ENCODE peak calls at places on chromosomes 1 and 21, in eight cellular contexts. B is glomerular endothelial cell, A is right cardiac atrium, V is T-helper 2 cell, Z is lower leg skin, E is amniotic stem cell, G is endothelial cell, M is NCI-H748 treated with DMSO at 0.1 percent for 48 hours. Y is an unnamed sample.

GRCh38 chr1:205013683-205014367 is 29.2 kb upstream of the CNTN2 start:
- DNase-seq in Z (no peak), M (no peak), E (no peak), G (no peak), B (no peak), V (no peak), A (peak; percentile 39), Y (no peak)

GRCh38 chr1:227885648-227886502 is 61.9 kb downstream of the WNT9A start:
- DNase-seq in A (peak; percentile 86), E (no peak), V (peak; percentile 8), B (no peak), G (no peak), Z (peak; percentile 92), M (no peak), Y (no peak)

GRCh38 chr1:61432616-61433388 is 292.1 kb downstream of the TM2D1 start:
- DNase-seq in M (no peak), V (no peak), B (no peak), G (no peak), A (peak; percentile 28), E (no peak), Z (no peak), Y (no peak)

GRCh38 chr21:43851593-43851992 is 13.4 kb upstream of the AGPAT3 start:
- DNase-seq in Z (no peak), E (no peak), V (no peak), G (no peak), M (no peak), A (no peak), B (no peak), Y (no peak)

GRCh38 chr1:212769372-212770167 is 22.0 kb downstream of the NSL1 start:
- DNase-seq in G (no peak), B (no peak), E (no peak), A (no peak), V (no peak), M (no peak), Z (no peak), Y (no peak)

GRCh38 chr1:219174672-219175564 is 1.2 kb downstream of the LYPLAL1 start:
- DNase-seq in M (no peak), B (peak; percentile 55), E (peak; percentile 69), V (no peak), G (no peak), A (no peak), Z (no peak), Y (no peak)

GRCh38 chr1:94325379-94326302 is 88.3 kb upstream of the ARHGAP29 start:
- DNase-seq in Z (no peak), B (peak; percentile 96), E (peak; percentile 92), M (no peak), G (no peak), A (no peak), V (no peak), Y (no peak)

GRCh38 chr1:244833734-244834595 is 1.5 kb upstream of the COX20 start:
- DNase-seq in G (peak; percentile 34), M (peak; percentile 83), B (peak; percentile 27), E (no peak), Z (peak; percentile 93), A (peak; percentile 64), V (no peak), Y (peak; percentile 60)

GRCh38 chr1:196608401-196609113 is at the start of gene KCNT2:
- DNase-seq in E (peak; percentile 22), M (peak; percentile 84), B (no peak), V (peak; percentile 8), Z (peak; percentile 91), A (peak; percentile 86), G (peak; percentile 81), Y (peak; percentile 16)

GRCh38 chr1:115301438-115302020 is 36.5 kb downstream of the NGF start:
- DNase-seq in M (no peak), A (no peak), E (no peak), Z (no peak), V (no peak), G (no peak), B (no peak), Y (peak; percentile 85)

GRCh38 chr1:241837901-241838300 is 10.1 kb upstream of the EXO1 start:
- DNase-seq in V (no peak), G (no peak), M (no peak), B (no peak), E (peak; percentile 77), Z (no peak), A (no peak), Y (no peak)

GRCh38 chr1:44259090-44259489 is 45.8 kb downstream of the DMAP1 start:
- DNase-seq in M (no peak), V (no peak), A (no peak), Z (no peak), B (no peak), E (no peak), G (no peak), Y (no peak)

GRCh38 chr1:15848143-15848928 is 829 bp downstream of the SPEN start:
- DNase-seq in M (no peak), G (peak; percentile 47), B (no peak), Z (peak; percentile 90), V (peak; percentile 24), A (peak; percentile 26), E (no peak), Y (no peak)

GRCh38 chr1:9452516-9453158 is 86.6 kb upstream of the SLC25A33 start:
- DNase-seq in G (no peak), V (no peak), Z (no peak), M (no peak), A (no peak), B (no peak), E (no peak), Y (no peak)

GRCh38 chr1:218671573-218671972 is 326.4 kb downstream of the TGFB2 start:
- DNase-seq in M (peak; percentile 24), G (no peak), B (no peak), E (no peak), V (no peak), A (no peak), Z (no peak), Y (no peak)

GRCh38 chr1:58839871-58840835 is 56.3 kb upstream of the JUN start:
- DNase-seq in V (no peak), G (no peak), E (no peak), B (no peak), A (no peak), Z (no peak), M (no peak), Y (no peak)

GRCh38 chr1:27539901-27540861 is 50.2 kb upstream of the WASF2 start:
- DNase-seq in M (no peak), A (no peak), E (peak; percentile 91), G (no peak), Z (no peak), B (no peak), V (no peak), Y (no peak)

GRCh38 chr1:218752126-218752525 is 407.0 kb downstream of the TGFB2 start:
- DNase-seq in V (no peak), B (no peak), E (no peak), Z (no peak), M (no peak), G (no peak), A (no peak), Y (no peak)

GRCh38 chr1:30697571-30697970 is 25.8 kb downstream of the MATN1 start:
- DNase-seq in G (no peak), A (no peak), B (no peak), E (no peak), M (no peak), V (no peak), Z (peak; percentile 88), Y (no peak)

GRCh38 chr1:93448983-93449805 is 1.3 kb downstream of the FNBP1L start:
- DNase-seq in B (no peak), M (peak; percentile 33), Z (no peak), A (no peak), E (no peak), V (no peak), G (peak; percentile 28), Y (no peak)

GRCh38 chr1:53639251-53639721 is 99.7 kb downstream of the GLIS1 start:
- DNase-seq in V (no peak), B (no peak), M (no peak), A (no peak), Z (peak; percentile 76), G (no peak), E (no peak), Y (peak; percentile 41)

GRCh38 chr1:224563666-224564065 is 52.5 kb upstream of the CNIH3 start:
- DNase-seq in E (no peak), M (no peak), B (no peak), V (no peak), G (no peak), Z (no peak), A (no peak), Y (no peak)